ENCODE peak calls at places on chromosomes 6 and 20, in seven cellular contexts. B, J, H, D, M, A and V are unnamed samples. For H3K9me3 and H3K27me3, the result is how much of the 10 kb centered on the place peaks cover.

GRCh38 chr6:2877057-2877882 is 25.8 kb downstream of the SERPINB9 start:
- DNase-seq in D (no peak), A (no peak), H (no peak), M (no peak), B (peak), J (no peak), V (no peak)

GRCh38 chr6:89596056-89596455 is 42.5 kb downstream of the LYRM2 start:
- DNase-seq in M (no peak), B (no peak), D (no peak), H (no peak), A (no peak), J (no peak), V (no peak)

GRCh38 chr6:71072508-71072907 is 115.6 kb upstream of the B3GAT2 start:
- DNase-seq in H (no peak), D (peak), J (no peak), M (no peak), A (no peak), B (no peak), V (no peak)

GRCh38 chr6:7787137-7787575 is 61.3 kb downstream of the BMP6 start:
- DNase-seq in D (no peak), J (no peak), H (no peak), M (no peak), A (peak), B (peak), V (no peak)

GRCh38 chr6:28943557-28944411 is 20.0 kb upstream of the TRIM27 start:
- DNase-seq in B (peak), D (peak), M (peak), J (peak), H (no peak), A (peak), V (peak)

GRCh38 chr6:82842721-82843120 is 222.9 kb downstream of the UBE3D start:
- DNase-seq in J (no peak), A (no peak), H (no peak), D (no peak), M (no peak), B (peak), V (no peak)

GRCh38 chr6:33288141-33288941 is 698 bp downstream of the WDR46 start:
- DNase-seq in A (no peak), B (no peak), H (no peak), J (no peak), M (no peak), D (no peak), V (no peak)

GRCh38 chr20:6040958-6041807 is 12.7 kb downstream of the LRRN4 start:
- DNase-seq in H (no peak), A (no peak), B (no peak), J (no peak), D (no peak), M (peak), V (no peak)

GRCh38 chr6:14339172-14339571 is 221.6 kb downstream of the CD83 start:
- DNase-seq in J (no peak), B (no peak), A (no peak), H (no peak), M (no peak), D (no peak), V (no peak)

GRCh38 chr20:56463428-56463827 is 5.0 kb upstream of the RTF2 start:
- DNase-seq in J (no peak), H (no peak), D (no peak), M (no peak), B (no peak), A (no peak), V (no peak)

GRCh38 chr6:140105857-140106256 is 731.4 kb upstream of the CITED2 start:
- DNase-seq in M (peak), D (no peak), A (no peak), H (peak), B (peak), J (no peak), V (peak)

GRCh38 chr6:50180646-50181045 is 130.9 kb upstream of the DEFB112 start:
- DNase-seq in A (no peak), J (no peak), B (no peak), M (no peak), H (no peak), D (no peak), V (no peak)

GRCh38 chr6:154457046-154457713 is 53.3 kb downstream of the CNKSR3 start:
- DNase-seq in D (no peak), B (no peak), H (no peak), A (no peak), J (no peak), M (no peak), V (no peak)

GRCh38 chr6:135144678-135145508 is 36.2 kb upstream of the MYB start:
- DNase-seq in A (no peak), H (peak), D (no peak), J (no peak), B (peak), M (no peak), V (peak)

GRCh38 chr6:164926686-164927085 is 382.7 kb downstream of the C6orf118 start:
- DNase-seq in D (no peak), J (no peak), B (peak), A (no peak), M (no peak), H (no peak), V (no peak)

GRCh38 chr20:62799459-62799858 is 3.2 kb downstream of the MRGBP start:
- DNase-seq in J (no peak), H (no peak), A (no peak), D (no peak), B (no peak), M (no peak), V (no peak)

GRCh38 chr6:169224185-169224695 is 29.4 kb downstream of the THBS2 start:
- DNase-seq in M (no peak), A (no peak), D (no peak), J (no peak), H (no peak), B (peak), V (no peak)

GRCh38 chr6:135651964-135652755 is 154.6 kb upstream of the AHI1 start:
- DNase-seq in B (no peak), H (no peak), A (no peak), J (no peak), M (peak), D (no peak), V (no peak)

GRCh38 chr6:141580121-141580520 is 552.6 kb upstream of the GJE1 start:
- DNase-seq in H (no peak), D (no peak), A (no peak), B (no peak), J (no peak), M (no peak), V (no peak)

GRCh38 chr6:125989631-125990030 is 3.3 kb downstream of the TRMT11 start:
- DNase-seq in D (no peak), A (no peak), H (no peak), M (no peak), B (no peak), J (no peak), V (no peak)

GRCh38 chr20:47546184-47547033 is 44.7 kb downstream of the NCOA3 start:
- DNase-seq in M (no peak), D (no peak), A (no peak), B (peak), H (no peak), J (no peak), V (no peak)

GRCh38 chr6:109491207-109491938 is 8.4 kb upstream of the ZBTB24 start:
- DNase-seq in M (no peak), B (peak), D (no peak), H (no peak), J (no peak), A (no peak), V (no peak)

DNA sequence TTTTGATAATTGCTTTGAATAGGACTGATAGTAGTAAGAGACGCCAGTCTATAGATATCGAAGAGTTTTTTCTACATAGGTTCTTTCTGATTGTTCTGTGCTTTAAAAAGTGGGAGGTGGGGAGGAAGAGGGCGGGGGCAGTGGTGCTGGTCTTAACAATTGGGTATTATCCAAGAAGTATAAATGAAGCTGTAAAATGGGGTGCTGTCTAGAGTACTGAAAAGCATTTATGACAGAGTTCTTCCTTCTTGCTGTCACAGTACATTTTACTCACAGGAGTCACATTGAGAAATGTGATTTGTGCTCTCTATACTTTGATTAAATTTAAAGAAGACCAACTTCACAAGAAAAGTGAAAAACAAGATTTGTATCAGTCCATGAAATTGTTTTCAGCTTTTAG is 41.0 kb downstream of the MAPK14 start:
- DNase-seq in D (no peak), H (no peak), A (no peak), J (no peak), M (no peak), B (no peak), V (no peak)
- H3K9me3 ChIP-seq in D (under half), H (under half), A (under half), J (under half), M (under half), B (under half), V (under half)

GRCh38 chr6:6505111-6505510 is 83.4 kb upstream of the LY86 start:
- DNase-seq in M (no peak), A (no peak), B (no peak), H (no peak), D (no peak), J (no peak), V (no peak)
- H3K27me3 ChIP-seq in M (under half), A (under half), B (under half), H (under half), D (under half), J (under half), V (under half)

DNA sequence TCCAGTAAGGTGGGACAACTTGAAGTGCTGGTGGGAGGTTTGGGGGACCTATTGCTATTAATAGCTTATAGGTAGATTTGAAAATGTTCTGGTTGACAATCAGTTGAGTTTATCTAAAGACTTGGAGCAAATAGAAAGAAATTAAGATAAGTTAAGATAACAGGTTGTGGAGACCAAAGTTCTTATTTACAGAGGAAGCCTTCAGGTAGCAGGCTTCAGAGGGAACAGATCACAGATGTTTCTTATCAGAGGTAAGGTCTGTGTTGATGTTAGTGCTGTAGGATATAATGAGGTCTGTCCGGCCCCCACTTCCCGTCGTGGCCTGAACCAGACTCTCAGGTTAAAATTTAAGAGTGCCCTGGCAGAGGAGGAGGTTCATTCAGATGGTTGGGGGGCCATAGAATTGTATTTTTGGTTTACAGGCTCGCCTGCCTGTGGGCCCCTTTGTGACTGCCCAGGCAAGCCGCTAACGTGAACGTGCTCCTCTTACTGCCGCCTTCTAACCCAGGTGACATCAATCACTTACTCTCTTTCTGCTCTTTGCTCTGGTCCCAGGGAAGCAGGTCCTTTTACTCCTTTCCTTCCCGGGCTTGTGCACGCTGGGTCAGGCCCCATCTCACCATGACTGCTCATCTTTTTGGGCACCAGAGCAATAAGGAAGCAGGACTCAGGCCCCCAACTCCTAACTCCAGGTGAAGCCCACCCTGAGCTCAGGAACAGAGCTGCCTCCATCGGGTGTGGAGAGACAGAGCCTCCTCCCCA is 18.3 kb upstream of the UNC93A start:
- DNase-seq in J (no peak), B (no peak), H (no peak), M (no peak), D (no peak), A (no peak), V (no peak)
- H3K9me3 ChIP-seq in J (under half), B (under half), H (under half), M (under half), D (under half), A (under half), V (under half)

GRCh38 chr6:99608059-99608885 is 1.6 kb downstream of the PRDM13 start:
- DNase-seq in M (no peak), D (no peak), J (no peak), A (no peak), B (no peak), H (no peak), V (no peak)
- H3K27me3 ChIP-seq in M (half or more), D (half or more), J (half or more), A (half or more), B (half or more), H (under half), V (under half)

DNA sequence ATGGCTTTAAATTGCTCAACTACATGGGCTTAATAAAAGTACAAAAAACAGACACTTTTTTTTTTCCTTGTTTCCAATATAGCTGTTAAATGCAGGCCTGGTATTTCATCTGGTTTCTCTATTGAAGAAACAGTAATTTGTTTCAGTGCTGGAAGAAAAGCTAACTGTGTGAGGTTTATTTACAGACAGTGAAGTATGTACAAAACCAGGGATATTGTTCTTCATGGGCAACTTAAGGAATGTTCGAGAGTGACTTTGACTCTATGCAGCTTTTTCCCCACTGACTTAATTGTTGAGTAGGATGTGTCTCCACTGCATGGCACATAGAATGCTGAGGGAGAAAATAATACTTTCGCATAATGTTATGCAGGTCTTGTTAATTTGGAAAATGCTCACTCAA is 31.0 kb upstream of the PRL start:
- DNase-seq in D (no peak), J (no peak), H (no peak), M (no peak), B (no peak), A (no peak), V (no peak)
- H3K9me3 ChIP-seq in D (under half), J (under half), H (under half), M (under half), B (under half), A (under half), V (under half)

GRCh38 chr20:58835231-58835630 is 15.5 kb downstream of the GNAS-AS1 start:
- DNase-seq in M (no peak), A (no peak), H (no peak), B (no peak), D (no peak), J (no peak), V (no peak)
- H3K27me3 ChIP-seq in M (under half), A (under half), H (under half), B (under half), D (under half), J (under half), V (under half)

GRCh38 chr20:55067158-55067825 is 591.9 kb downstream of the DOK5 start:
- DNase-seq in M (no peak), A (no peak), B (no peak), D (no peak), J (no peak), H (no peak), V (no peak)
- H3K9me3 ChIP-seq in M (under half), A (under half), B (under half), D (under half), J (under half), H (under half), V (under half)